ENCODE peak calls at places on chromosome 22, in six cellular contexts. H is HCT116; A is activated CD4-positive, alpha-beta T cell treated with anti-CD3 and anti-CD28 coated beads for 48 hours; D is ovary; Y is COR-L47; B is upper lobe of left lung. W is an unnamed sample.

GRCh38 chr22:23882370-23882769 is 11.8 kb upstream of the MIF start:
- DNase-seq in Y (no peak), B (no peak), A (no peak), D (no peak), H (no peak), W (no peak)

GRCh38 chr22:17501679-17502285 is 61.5 kb upstream of the SLC25A18 start:
- DNase-seq in A (peak), Y (peak), B (no peak), D (no peak), H (peak), W (no peak)

GRCh38 chr22:40714514-40714966 is 35.3 kb downstream of the MCHR1 start:
- DNase-seq in B (no peak), D (peak), Y (peak), A (no peak), H (no peak), W (peak)

GRCh38 chr22:38110008-38110862 is at the start of gene BAIAP2L2:
- DNase-seq in B (no peak), A (no peak), H (no peak), D (no peak), Y (no peak), W (no peak)

GRCh38 chr22:42304021-42304790 is 33.8 kb upstream of the TCF20 start:
- DNase-seq in B (no peak), H (no peak), D (no peak), A (no peak), Y (no peak), W (no peak)

GRCh38 chr22:36191106-36191836 is 10.3 kb downstream of the APOL4 start:
- DNase-seq in Y (no peak), H (no peak), B (no peak), D (peak), A (no peak), W (peak)

GRCh38 chr22:41263704-41264103 is 22.3 kb downstream of the RANGAP1 start:
- DNase-seq in H (no peak), B (no peak), Y (no peak), A (no peak), D (no peak), W (no peak)

GRCh38 chr22:22433770-22434169 is 74.8 kb downstream of the ZNF280B start:
- DNase-seq in Y (no peak), D (no peak), B (no peak), H (no peak), A (no peak), W (no peak)

GRCh38 chr22:21666786-21667185 is 974 bp downstream of the PPIL2 start:
- DNase-seq in H (no peak), A (no peak), Y (no peak), B (no peak), D (no peak), W (no peak)

GRCh38 chr22:31800065-31800464 is 46.2 kb downstream of the DEPDC5 start:
- DNase-seq in B (no peak), A (no peak), Y (no peak), H (peak), D (no peak), W (no peak)

GRCh38 chr22:30290679-30291333 is 1.5 kb upstream of the CASTOR1 start:
- DNase-seq in A (no peak), H (no peak), B (peak), Y (peak), D (peak), W (peak)

GRCh38 chr22:46240917-46241316 is 9.2 kb downstream of the CDPF1 start:
- DNase-seq in A (no peak), Y (no peak), D (no peak), H (no peak), B (no peak), W (no peak)

GRCh38 chr22:19868773-19869471 is 14.2 kb upstream of the GNB1L start:
- DNase-seq in A (peak), H (no peak), B (peak), Y (no peak), D (peak), W (peak)

GRCh38 chr22:20324139-20324516 is 4.3 kb upstream of the DGCR6L start:
- DNase-seq in A (peak), Y (no peak), H (no peak), D (no peak), B (no peak), W (no peak)

GRCh38 chr22:49969751-49970527 is 9.4 kb downstream of the PIM3 start:
- DNase-seq in A (peak), D (peak), H (no peak), B (no peak), Y (no peak), W (peak)

GRCh38 chr22:49589301-49589700 is 238.4 kb downstream of the BRD1 start:
- DNase-seq in D (no peak), Y (no peak), B (no peak), H (no peak), A (no peak), W (no peak)

GRCh38 chr22:46067159-46068111 is 82.9 kb upstream of the PPARA start:
- DNase-seq in B (peak), D (no peak), Y (no peak), H (no peak), A (no peak), W (peak)

GRCh38 chr22:20566420-20567260 is 59.2 kb downstream of the MED15 start:
- DNase-seq in Y (no peak), B (no peak), A (peak), H (no peak), D (peak), W (no peak)

GRCh38 chr22:43293661-43294392 is 49.3 kb downstream of the SCUBE1 start:
- DNase-seq in B (peak), H (no peak), A (no peak), D (peak), Y (no peak), W (no peak)

GRCh38 chr22:20904008-20904979 is 12.9 kb upstream of the CRKL start:
- DNase-seq in B (peak), H (peak), Y (no peak), D (no peak), A (no peak), W (no peak)

GRCh38 chr22:49735411-49736311 is 92.0 kb downstream of the BRD1 start:
- DNase-seq in B (peak), D (no peak), Y (no peak), A (peak), H (no peak), W (peak)

GRCh38 chr22:29040385-29041275 is 21.0 kb downstream of the C22orf31 start:
- DNase-seq in H (peak), Y (peak), D (peak), B (peak), A (peak), W (no peak)

GRCh38 chr22:49152930-49153770 is 674.5 kb downstream of the BRD1 start:
- DNase-seq in H (no peak), B (no peak), D (no peak), Y (no peak), A (no peak), W (no peak)

GRCh38 chr22:20973634-20974286 is 6.7 kb downstream of the AIFM3 start:
- DNase-seq in A (no peak), Y (no peak), B (no peak), D (no peak), H (no peak), W (no peak)

GRCh38 chr22:44357962-44358553 is 45.3 kb upstream of the SHISAL1 start:
- DNase-seq in Y (no peak), A (no peak), H (no peak), D (peak), B (no peak), W (peak)

GRCh38 chr22:38681784-38682335 is at the start of gene TOMM22:
- DNase-seq in H (peak), B (peak), A (peak), D (peak), Y (peak), W (peak)

GRCh38 chr22:39994566-39995345 is at the start of gene FAM83F:
- DNase-seq in Y (peak), H (peak), A (peak), B (peak), D (peak), W (no peak)

GRCh38 chr22:45763236-45763624 is 91.6 kb downstream of the ATXN10 start:
- DNase-seq in D (no peak), Y (no peak), B (no peak), A (no peak), H (no peak), W (no peak)

GRCh38 chr22:44112191-44112590 is 68.5 kb upstream of the PARVG start:
- DNase-seq in B (no peak), H (no peak), D (no peak), A (no peak), Y (no peak), W (no peak)

GRCh38 chr22:48750826-48751440 is 1076.7 kb downstream of the BRD1 start:
- DNase-seq in Y (no peak), D (no peak), A (no peak), H (no peak), B (no peak), W (no peak)

GRCh38 chr22:43798492-43798891 is 13.6 kb downstream of the EFCAB6 start:
- DNase-seq in Y (no peak), A (no peak), B (no peak), D (no peak), H (no peak), W (no peak)

GRCh38 chr22:43313497-43314474 is 29.4 kb downstream of the SCUBE1 start:
- DNase-seq in A (no peak), D (no peak), Y (no peak), H (no peak), B (no peak), W (no peak)

W was measured in dorsolateral prefrontal cortex.